ENCODE peak calls at places on chromosomes 16 and 17, in six cellular contexts. One of them, this sample, is unnamed.

GRCh38 chr16:85138825-85139627 is 26.8 kb upstream of the CIBAR2 start:
- DNase-seq in adrenal gland: no peak
- DNase-seq in tibial artery: no peak
- DNase-seq in progenitor cell of endocrine pancreas: no peak
- DNase-seq in endodermal cell: no peak
- DNase-seq in thoracic aorta: no peak
- DNase-seq in this sample: no peak

GRCh38 chr17:65584604-65585521 is 23.4 kb upstream of the AXIN2 start:
- DNase-seq in adrenal gland: peak
- DNase-seq in tibial artery: no peak
- DNase-seq in progenitor cell of endocrine pancreas: no peak
- DNase-seq in endodermal cell: no peak
- DNase-seq in thoracic aorta: no peak
- DNase-seq in this sample: no peak

GRCh38 chr16:5526826-5527225 is 429.2 kb upstream of the EEF2KMT start:
- DNase-seq in adrenal gland: no peak
- DNase-seq in tibial artery: no peak
- DNase-seq in progenitor cell of endocrine pancreas: no peak
- DNase-seq in endodermal cell: no peak
- DNase-seq in thoracic aorta: no peak
- DNase-seq in this sample: no peak

GRCh38 chr16:30401768-30402425 is 5.5 kb upstream of the ZNF771 start:
- DNase-seq in adrenal gland: no peak
- DNase-seq in tibial artery: no peak
- DNase-seq in progenitor cell of endocrine pancreas: no peak
- DNase-seq in endodermal cell: no peak
- DNase-seq in thoracic aorta: no peak
- DNase-seq in this sample: no peak

GRCh38 chr16:85673529-85674417 is 15.0 kb downstream of the GINS2 start:
- DNase-seq in adrenal gland: peak
- DNase-seq in tibial artery: no peak
- DNase-seq in progenitor cell of endocrine pancreas: no peak
- DNase-seq in endodermal cell: no peak
- DNase-seq in thoracic aorta: no peak
- DNase-seq in this sample: no peak

GRCh38 chr17:43662432-43663141 is 865 bp upstream of the MEOX1 start:
- DNase-seq in adrenal gland: no peak
- DNase-seq in tibial artery: no peak
- DNase-seq in progenitor cell of endocrine pancreas: no peak
- DNase-seq in endodermal cell: peak
- DNase-seq in thoracic aorta: no peak
- DNase-seq in this sample: no peak

GRCh38 chr16:9844361-9844760 is 337.9 kb downstream of the GRIN2A start:
- DNase-seq in adrenal gland: no peak
- DNase-seq in tibial artery: no peak
- DNase-seq in progenitor cell of endocrine pancreas: no peak
- DNase-seq in endodermal cell: no peak
- DNase-seq in thoracic aorta: no peak
- DNase-seq in this sample: no peak

GRCh38 chr17:31466096-31466495 is 74.6 kb downstream of the RAB11FIP4 start:
- DNase-seq in adrenal gland: no peak
- DNase-seq in tibial artery: no peak
- DNase-seq in progenitor cell of endocrine pancreas: no peak
- DNase-seq in endodermal cell: no peak
- DNase-seq in thoracic aorta: no peak
- DNase-seq in this sample: no peak

DNA sequence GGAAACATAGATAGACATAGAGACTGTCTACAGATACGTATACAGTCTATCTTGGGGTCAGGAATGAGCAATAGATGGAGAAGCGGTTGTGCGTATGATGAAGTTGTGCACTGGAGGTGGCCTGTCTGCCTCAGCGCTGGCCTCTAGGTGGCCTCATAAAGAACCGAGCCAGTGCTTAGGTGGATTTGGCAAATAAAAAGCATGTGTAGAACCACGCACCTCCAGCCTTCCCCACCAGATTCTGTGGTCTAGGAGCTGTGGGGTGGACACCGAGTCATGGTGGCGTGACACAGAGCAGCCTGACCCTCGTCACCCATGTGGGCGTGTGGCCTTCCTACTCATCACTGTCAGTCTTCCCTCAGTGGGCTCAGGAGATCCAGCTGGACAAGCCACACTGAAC is 34.0 kb downstream of the PGS1 start:
- DNase-seq in adrenal gland: no peak
- DNase-seq in tibial artery: no peak
- DNase-seq in progenitor cell of endocrine pancreas: no peak
- DNase-seq in endodermal cell: no peak
- DNase-seq in thoracic aorta: no peak
- DNase-seq in this sample: no peak
- TF ChIP-seq CTCF in adrenal gland: no peak
- TF ChIP-seq CTCF in tibial artery: no peak
- TF ChIP-seq CTCF in progenitor cell of endocrine pancreas: peak
- TF ChIP-seq CTCF in endodermal cell: peak
- TF ChIP-seq CTCF in thoracic aorta: no peak
- TF ChIP-seq CTCF in this sample: peak

DNA sequence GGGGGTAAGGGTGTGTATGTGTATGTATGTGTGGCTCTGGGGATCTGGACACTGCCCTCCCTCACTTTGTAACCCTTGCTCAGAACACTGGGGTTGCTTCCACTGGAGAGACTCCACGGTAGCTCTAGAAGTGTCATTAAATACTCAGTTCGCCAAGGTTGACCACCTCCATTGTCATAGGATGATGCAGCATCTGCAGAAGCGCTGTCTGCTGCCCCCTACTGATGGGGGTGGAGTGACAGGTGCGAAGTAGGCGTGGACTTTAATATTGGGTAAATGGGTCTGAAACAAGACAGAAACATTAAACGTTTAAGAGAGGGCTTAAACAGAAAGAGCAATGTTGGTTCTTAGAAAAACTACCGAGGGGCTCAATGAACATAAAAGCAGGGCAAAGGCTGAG is 35.5 kb upstream of the STAC2 start:
- DNase-seq in adrenal gland: no peak
- DNase-seq in tibial artery: no peak
- DNase-seq in progenitor cell of endocrine pancreas: no peak
- DNase-seq in endodermal cell: peak
- DNase-seq in thoracic aorta: no peak
- DNase-seq in this sample: no peak
- TF ChIP-seq CTCF in adrenal gland: no peak
- TF ChIP-seq CTCF in tibial artery: no peak
- TF ChIP-seq CTCF in progenitor cell of endocrine pancreas: peak
- TF ChIP-seq CTCF in endodermal cell: peak
- TF ChIP-seq CTCF in thoracic aorta: no peak
- TF ChIP-seq CTCF in this sample: peak

DNA sequence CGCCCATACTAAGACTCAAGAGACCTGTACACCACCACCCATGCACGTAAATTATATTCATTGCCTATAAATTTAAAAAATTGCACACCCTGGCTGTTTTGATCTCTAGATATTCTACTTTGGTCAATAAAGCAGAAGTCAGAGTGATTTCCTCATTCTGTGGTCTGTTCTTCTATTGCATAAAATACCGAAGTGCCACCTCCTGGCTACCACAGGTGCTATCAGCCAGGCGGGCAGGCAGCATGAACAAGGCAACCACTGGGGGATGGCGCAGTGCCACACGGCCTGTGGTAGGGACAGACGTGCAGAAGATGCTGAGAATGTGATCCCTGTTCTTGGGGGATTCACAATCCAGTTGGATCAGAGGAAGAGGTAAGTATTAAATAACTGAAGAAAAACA is 122.3 kb downstream of the CDK5R1 start:
- DNase-seq in adrenal gland: peak
- DNase-seq in tibial artery: no peak
- DNase-seq in progenitor cell of endocrine pancreas: no peak
- DNase-seq in endodermal cell: no peak
- DNase-seq in thoracic aorta: no peak
- DNase-seq in this sample: no peak
- TF ChIP-seq CTCF in adrenal gland: peak
- TF ChIP-seq CTCF in tibial artery: no peak
- TF ChIP-seq CTCF in progenitor cell of endocrine pancreas: no peak
- TF ChIP-seq CTCF in endodermal cell: peak
- TF ChIP-seq CTCF in thoracic aorta: no peak
- TF ChIP-seq CTCF in this sample: peak

DNA sequence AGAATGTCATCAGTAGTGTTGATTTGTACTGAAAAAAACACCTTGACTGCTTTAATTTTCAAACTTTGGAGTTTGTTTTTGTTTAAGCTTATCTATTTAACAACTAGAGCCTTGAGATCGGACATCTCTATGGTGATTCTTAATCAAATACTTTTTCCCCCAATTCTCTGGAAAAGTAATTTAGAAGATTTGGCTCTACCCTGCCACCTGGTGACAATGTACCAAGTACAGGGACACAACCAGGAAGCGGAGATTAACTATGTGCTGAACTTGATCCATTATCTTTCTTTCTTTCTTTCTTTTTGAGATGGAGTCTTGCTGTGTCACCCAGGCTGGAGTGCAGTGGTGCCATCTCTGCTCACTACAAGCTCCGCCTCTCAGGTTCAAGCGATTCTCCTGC is 30.8 kb downstream of the USP43 start:
- DNase-seq in adrenal gland: no peak
- DNase-seq in tibial artery: no peak
- DNase-seq in progenitor cell of endocrine pancreas: no peak
- DNase-seq in endodermal cell: peak
- DNase-seq in thoracic aorta: no peak
- DNase-seq in this sample: no peak
- TF ChIP-seq CTCF in adrenal gland: peak
- TF ChIP-seq CTCF in tibial artery: no peak
- TF ChIP-seq CTCF in progenitor cell of endocrine pancreas: peak
- TF ChIP-seq CTCF in endodermal cell: peak
- TF ChIP-seq CTCF in thoracic aorta: no peak
- TF ChIP-seq CTCF in this sample: peak

DNA sequence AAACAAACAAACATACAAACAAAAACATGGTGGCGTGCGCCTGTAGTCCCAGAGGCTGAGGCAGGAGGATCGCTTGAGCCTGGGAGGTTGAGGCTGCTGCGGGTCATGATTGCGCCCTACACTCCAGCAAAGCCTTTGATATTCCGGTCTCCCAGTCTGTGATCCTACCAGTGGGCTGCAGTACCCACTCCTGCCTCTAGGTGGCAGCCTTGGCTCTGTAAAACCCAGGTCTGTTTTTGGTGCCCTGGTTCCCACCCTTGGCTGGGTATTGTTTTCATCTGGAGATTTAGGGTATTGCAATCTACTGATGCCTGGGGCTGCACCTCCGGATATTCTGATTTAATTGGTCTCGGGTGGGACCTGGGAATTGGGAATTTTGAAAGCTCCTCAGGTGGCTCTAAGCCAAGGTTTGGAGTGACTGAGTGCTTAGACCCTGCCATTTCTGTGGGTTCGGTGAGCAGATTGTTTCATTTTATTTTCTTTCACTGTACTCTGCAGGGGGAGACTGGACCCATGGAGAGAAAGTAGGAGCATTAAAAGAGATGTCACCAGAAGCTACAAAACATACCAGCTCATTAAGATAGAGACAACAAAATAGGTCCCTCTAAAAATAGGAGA is 40.5 kb downstream of the MYH3 start:
- DNase-seq in adrenal gland: peak
- DNase-seq in tibial artery: peak
- DNase-seq in progenitor cell of endocrine pancreas: peak
- DNase-seq in endodermal cell: peak
- DNase-seq in thoracic aorta: peak
- DNase-seq in this sample: peak
- TF ChIP-seq CTCF in adrenal gland: peak
- TF ChIP-seq CTCF in tibial artery: peak
- TF ChIP-seq CTCF in progenitor cell of endocrine pancreas: peak
- TF ChIP-seq CTCF in endodermal cell: peak
- TF ChIP-seq CTCF in thoracic aorta: peak
- TF ChIP-seq CTCF in this sample: peak

GRCh38 chr17:28078443-28079229 is 36.2 kb downstream of the NLK start:
- DNase-seq in adrenal gland: no peak
- DNase-seq in tibial artery: no peak
- DNase-seq in progenitor cell of endocrine pancreas: no peak
- DNase-seq in endodermal cell: no peak
- DNase-seq in thoracic aorta: no peak
- DNase-seq in this sample: no peak
- TF ChIP-seq CTCF in adrenal gland: no peak
- TF ChIP-seq CTCF in tibial artery: no peak
- TF ChIP-seq CTCF in progenitor cell of endocrine pancreas: no peak
- TF ChIP-seq CTCF in endodermal cell: no peak
- TF ChIP-seq CTCF in thoracic aorta: no peak
- TF ChIP-seq CTCF in this sample: no peak

This sample was measured in type B pancreatic cell.